ENCODE peak calls at places on chromosomes 5 and 9, in nine cellular contexts. S, I, C, P, U, W, K, O and Y are unnamed samples.

GRCh38 chr9:86471501-86471900 is 117.3 kb upstream of the TUT7 start:
- DNase-seq in C (no peak), W (no peak), P (no peak), I (no peak), K (no peak), U (no peak), S (no peak), O (no peak), Y (no peak)

GRCh38 chr5:138595396-138595795 is 20.2 kb upstream of the HSPA9 start:
- DNase-seq in P (no peak), I (no peak), U (no peak), K (no peak), S (no peak), O (no peak), C (no peak), W (peak), Y (no peak)

GRCh38 chr5:143860211-143860610 is 48.2 kb downstream of the HMHB1 start:
- DNase-seq in O (no peak), C (no peak), U (no peak), W (no peak), P (no peak), S (no peak), I (no peak), K (no peak), Y (no peak)

GRCh38 chr5:43192558-43193170 is 639 bp downstream of the NIM1K start:
- DNase-seq in W (peak), U (no peak), S (no peak), K (peak), P (peak), C (no peak), I (peak), O (peak), Y (no peak)

GRCh38 chr9:136079211-136079915 is 15.7 kb downstream of the NACC2 start:
- DNase-seq in C (no peak), I (peak), O (no peak), P (no peak), U (no peak), S (peak), W (no peak), K (no peak), Y (no peak)

GRCh38 chr5:75610201-75610600 is 1.1 kb upstream of the ANKDD1B start:
- DNase-seq in W (no peak), O (no peak), I (no peak), S (no peak), C (no peak), U (no peak), K (no peak), P (no peak), Y (no peak)

GRCh38 chr9:138052322-138052615 is 174.7 kb downstream of the CACNA1B start:
- DNase-seq in U (peak), K (no peak), O (no peak), W (no peak), C (no peak), P (no peak), I (no peak), S (no peak), Y (no peak)

GRCh38 chr9:2984481-2984880 is 140.6 kb upstream of the PUM3 start:
- DNase-seq in C (no peak), K (no peak), W (no peak), I (no peak), U (no peak), O (no peak), S (no peak), P (no peak), Y (no peak)

GRCh38 chr5:54063817-54064216 is 246.6 kb downstream of the ARL15 start:
- DNase-seq in S (no peak), W (no peak), O (no peak), U (no peak), P (no peak), I (no peak), C (no peak), K (peak), Y (no peak)

GRCh38 chr5:34491251-34491620 is 164.9 kb upstream of the RAI14 start:
- DNase-seq in C (no peak), U (no peak), S (no peak), O (no peak), W (no peak), K (no peak), I (no peak), P (no peak), Y (no peak)

GRCh38 chr9:101421653-101422065 is 13.9 kb downstream of the ALDOB start:
- DNase-seq in S (no peak), I (no peak), O (no peak), W (no peak), K (no peak), U (no peak), P (no peak), C (no peak), Y (no peak)

GRCh38 chr5:74316064-74316586 is 324.4 kb downstream of the ENC1 start:
- DNase-seq in U (no peak), O (no peak), C (peak), S (peak), P (peak), W (no peak), I (no peak), K (peak), Y (no peak)

GRCh38 chr9:98310752-98311392 is 55.4 kb upstream of the TBC1D2 start:
- DNase-seq in W (peak), U (no peak), O (no peak), I (no peak), P (no peak), C (no peak), K (no peak), S (no peak), Y (no peak)

GRCh38 chr9:124510650-124511425 is 3.6 kb upstream of the NR5A1 start:
- DNase-seq in W (no peak), S (no peak), K (no peak), I (no peak), U (no peak), C (no peak), O (no peak), P (no peak), Y (no peak)

GRCh38 chr5:177087707-177088005 is 941 bp downstream of the FGFR4 start:
- DNase-seq in S (no peak), I (no peak), U (no peak), W (no peak), K (no peak), O (no peak), C (no peak), P (no peak), Y (no peak)

GRCh38 chr5:149837680-149838269 is 106.8 kb downstream of the PDE6A start:
- DNase-seq in W (peak), O (no peak), C (no peak), K (peak), I (no peak), S (peak), P (no peak), U (no peak), Y (no peak)

GRCh38 chr9:79089054-79089560 is 482.7 kb upstream of the TLE4 start:
- DNase-seq in U (no peak), S (no peak), K (no peak), C (no peak), P (no peak), W (no peak), I (no peak), O (no peak), Y (no peak)

GRCh38 chr9:80968611-80969010 is 720.7 kb downstream of the TLE1 start:
- DNase-seq in S (peak), C (no peak), W (no peak), U (no peak), P (no peak), K (peak), I (no peak), O (no peak), Y (no peak)